ENCODE peak calls at places on chromosome 11, in five cellular contexts. One of them, this sample, is unnamed.

GRCh38 chr11:80083561-80083960 is 642.7 kb upstream of the TENM4 start:
- DNase-seq in endothelial cell of umbilical vein: no peak
- DNase-seq in A549: no peak
- DNase-seq in GM12878: no peak
- DNase-seq in K562: no peak
- DNase-seq in this sample: no peak

GRCh38 chr11:69351460-69351859 is 57.5 kb downstream of the MYEOV start:
- DNase-seq in endothelial cell of umbilical vein: peak
- DNase-seq in A549: no peak
- DNase-seq in K562: no peak
- DNase-seq in GM12878: no peak
- DNase-seq in this sample: no peak

GRCh38 chr11:117604349-117604995 is 192.5 kb downstream of the DSCAML1 start:
- DNase-seq in A549: no peak
- DNase-seq in endothelial cell of umbilical vein: no peak
- DNase-seq in GM12878: no peak
- DNase-seq in K562: no peak
- DNase-seq in this sample: no peak

GRCh38 chr11:19953909-19954308 is 206.4 kb downstream of the DBX1 start:
- DNase-seq in endothelial cell of umbilical vein: peak
- DNase-seq in GM12878: no peak
- DNase-seq in A549: peak
- DNase-seq in K562: peak
- DNase-seq in this sample: peak

GRCh38 chr11:128484172-128484571 is 103.2 kb downstream of the ETS1 start:
- DNase-seq in endothelial cell of umbilical vein: no peak
- DNase-seq in K562: no peak
- DNase-seq in A549: no peak
- DNase-seq in GM12878: no peak
- DNase-seq in this sample: no peak

GRCh38 chr11:27447288-27447914 is 25.2 kb downstream of the LGR4 start:
- DNase-seq in GM12878: no peak
- DNase-seq in K562: no peak
- DNase-seq in endothelial cell of umbilical vein: no peak
- DNase-seq in A549: no peak
- DNase-seq in this sample: no peak

GRCh38 chr11:75673977-75674582 is 5.2 kb upstream of the MAP6 start:
- DNase-seq in endothelial cell of umbilical vein: peak
- DNase-seq in A549: no peak
- DNase-seq in GM12878: no peak
- DNase-seq in K562: peak
- DNase-seq in this sample: peak

GRCh38 chr11:46504817-46505613 is 88.8 kb downstream of the AMBRA1 start:
- DNase-seq in endothelial cell of umbilical vein: peak
- DNase-seq in K562: no peak
- DNase-seq in A549: no peak
- DNase-seq in GM12878: no peak
- DNase-seq in this sample: no peak

GRCh38 chr11:134124660-134125451 is 56.0 kb downstream of the JAM3 start:
- DNase-seq in endothelial cell of umbilical vein: peak
- DNase-seq in GM12878: no peak
- DNase-seq in A549: no peak
- DNase-seq in K562: no peak
- DNase-seq in this sample: no peak

GRCh38 chr11:60971520-60971919 is at the start of gene CD6:
- DNase-seq in GM12878: no peak
- DNase-seq in endothelial cell of umbilical vein: no peak
- DNase-seq in K562: no peak
- DNase-seq in A549: no peak
- DNase-seq in this sample: peak

GRCh38 chr11:28463826-28464225 is 355.6 kb downstream of the METTL15 start:
- DNase-seq in A549: no peak
- DNase-seq in K562: no peak
- DNase-seq in GM12878: no peak
- DNase-seq in endothelial cell of umbilical vein: no peak
- DNase-seq in this sample: no peak

GRCh38 chr11:36280531-36280930 is 8.7 kb downstream of the COMMD9 start:
- DNase-seq in GM12878: no peak
- DNase-seq in A549: no peak
- DNase-seq in endothelial cell of umbilical vein: no peak
- DNase-seq in K562: no peak
- DNase-seq in this sample: no peak

GRCh38 chr11:116499396-116500001 is 273.3 kb downstream of the BUD13 start:
- DNase-seq in A549: peak
- DNase-seq in K562: peak
- DNase-seq in endothelial cell of umbilical vein: peak
- DNase-seq in GM12878: no peak
- DNase-seq in this sample: peak

GRCh38 chr11:76120513-76121081 is 85.7 kb downstream of the WNT11 start:
- DNase-seq in K562: no peak
- DNase-seq in A549: no peak
- DNase-seq in GM12878: no peak
- DNase-seq in endothelial cell of umbilical vein: peak
- DNase-seq in this sample: no peak

GRCh38 chr11:119371778-119372182 is 9.7 kb downstream of the USP2 start:
- DNase-seq in A549: no peak
- DNase-seq in endothelial cell of umbilical vein: peak
- DNase-seq in GM12878: no peak
- DNase-seq in K562: no peak
- DNase-seq in this sample: peak

GRCh38 chr11:8905528-8906165 is 5.3 kb upstream of the AKIP1 start:
- DNase-seq in K562: no peak
- DNase-seq in GM12878: no peak
- DNase-seq in A549: peak
- DNase-seq in endothelial cell of umbilical vein: no peak
- DNase-seq in this sample: peak

GRCh38 chr11:87173185-87174039 is 135.7 kb downstream of the TMEM135 start:
- DNase-seq in GM12878: no peak
- DNase-seq in K562: no peak
- DNase-seq in endothelial cell of umbilical vein: peak
- DNase-seq in A549: peak
- DNase-seq in this sample: peak

GRCh38 chr11:10891321-10891720 is 33.5 kb upstream of the ZBED5 start:
- DNase-seq in K562: no peak
- DNase-seq in GM12878: no peak
- DNase-seq in A549: no peak
- DNase-seq in endothelial cell of umbilical vein: no peak
- DNase-seq in this sample: no peak
- TF ChIP-seq MYC in K562: no peak
- TF ChIP-seq MYC in GM12878: no peak
- TF ChIP-seq MYC in A549: no peak
- TF ChIP-seq MYC in endothelial cell of umbilical vein: no peak
- TF ChIP-seq MYC in this sample: no peak

DNA sequence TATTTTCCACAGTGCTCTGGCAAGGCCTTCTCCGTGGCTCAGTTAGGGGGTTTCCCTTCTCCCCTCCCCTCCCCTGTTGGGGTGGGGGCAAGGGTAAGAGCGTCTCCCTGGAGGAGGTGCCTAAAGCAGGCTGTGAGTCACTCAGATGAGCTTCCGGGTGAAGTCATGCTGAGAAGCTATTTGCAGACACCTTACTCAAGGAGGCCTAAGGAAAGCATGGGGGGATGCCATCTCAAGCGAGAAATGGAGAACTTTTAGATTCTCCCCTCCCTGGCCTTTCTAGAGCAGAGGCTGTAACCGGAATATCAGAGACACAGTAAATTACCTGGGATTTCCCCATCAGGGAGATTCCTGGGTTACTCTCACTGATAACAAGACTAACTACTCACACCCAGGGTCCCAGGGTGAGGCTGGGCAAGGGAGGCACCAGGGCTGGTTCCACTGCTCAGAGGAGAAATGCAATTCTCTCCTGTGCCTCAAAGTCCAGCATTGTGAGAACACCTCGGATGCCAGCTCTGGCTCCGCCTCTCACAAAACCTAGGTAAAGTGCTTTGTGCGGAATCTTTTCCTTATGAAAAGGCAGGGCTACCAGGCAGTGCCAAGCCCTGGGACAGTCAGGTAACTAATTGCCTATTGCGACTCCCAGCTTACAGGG is 123.6 kb downstream of the ABTB2 start:
- DNase-seq in A549: no peak
- DNase-seq in GM12878: peak
- DNase-seq in K562: peak
- DNase-seq in endothelial cell of umbilical vein: peak
- DNase-seq in this sample: peak
- TF ChIP-seq MAX in A549: no peak
- TF ChIP-seq MAX in GM12878: no peak
- TF ChIP-seq MAX in K562: no peak
- TF ChIP-seq MAX in endothelial cell of umbilical vein: no peak
- TF ChIP-seq MAX in this sample: peak

GRCh38 chr11:23233075-23233474 is 372.8 kb upstream of the CCDC179 start:
- DNase-seq in endothelial cell of umbilical vein: peak
- DNase-seq in K562: no peak
- DNase-seq in A549: no peak
- DNase-seq in GM12878: no peak
- DNase-seq in this sample: no peak

GRCh38 chr11:23232652-23233051 is 372.4 kb upstream of the CCDC179 start:
- DNase-seq in GM12878: no peak
- DNase-seq in K562: no peak
- DNase-seq in A549: no peak
- DNase-seq in endothelial cell of umbilical vein: no peak
- DNase-seq in this sample: no peak

DNA sequence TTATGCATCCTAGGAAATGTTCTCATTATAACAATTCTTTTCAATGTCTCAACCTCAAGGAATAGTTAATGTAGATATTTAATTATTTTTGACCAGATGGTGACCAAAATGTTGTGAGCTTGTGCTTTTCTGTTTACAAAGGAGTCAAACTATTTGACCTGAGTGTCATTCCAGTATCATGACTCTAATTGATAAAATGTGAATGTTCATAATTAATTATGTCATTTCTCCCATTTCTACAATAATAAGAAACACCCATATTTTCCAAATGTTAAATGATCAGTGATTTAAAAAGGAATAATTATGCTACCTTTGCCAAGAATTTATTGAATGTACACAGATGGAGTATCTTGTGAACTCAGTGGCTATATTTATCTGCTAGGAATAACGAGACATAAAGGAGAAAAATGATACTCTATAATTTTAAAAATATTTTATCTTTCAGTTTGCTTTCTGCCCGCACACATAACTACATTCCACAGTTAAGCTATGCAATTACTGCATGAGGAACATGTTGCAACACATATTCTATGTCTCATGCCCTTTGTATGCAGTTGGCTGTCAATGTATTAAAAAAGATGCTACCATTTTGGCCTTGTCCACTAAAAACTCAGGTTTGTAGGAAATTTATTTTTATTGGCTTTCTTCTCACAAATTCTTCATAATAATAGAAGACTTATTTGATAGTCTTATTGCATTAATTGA is 376.7 kb upstream of the CCDC179 start:
- DNase-seq in endothelial cell of umbilical vein: no peak
- DNase-seq in A549: no peak
- DNase-seq in K562: no peak
- DNase-seq in GM12878: no peak
- DNase-seq in this sample: no peak
- TF ChIP-seq MYC in endothelial cell of umbilical vein: no peak
- TF ChIP-seq MYC in A549: no peak
- TF ChIP-seq MYC in K562: no peak
- TF ChIP-seq MYC in GM12878: no peak
- TF ChIP-seq MYC in this sample: no peak

GRCh38 chr11:44978961-44979331 is 28.3 kb upstream of the TP53I11 start:
- DNase-seq in A549: peak
- DNase-seq in GM12878: no peak
- DNase-seq in K562: no peak
- DNase-seq in endothelial cell of umbilical vein: peak
- DNase-seq in this sample: no peak

GRCh38 chr11:44976576-44976975 is 25.9 kb upstream of the TP53I11 start:
- DNase-seq in endothelial cell of umbilical vein: no peak
- DNase-seq in A549: no peak
- DNase-seq in GM12878: no peak
- DNase-seq in K562: no peak
- DNase-seq in this sample: no peak

GRCh38 chr11:44979536-44980399 is 29.1 kb upstream of the TP53I11 start:
- DNase-seq in GM12878: no peak
- DNase-seq in K562: no peak
- DNase-seq in A549: peak
- DNase-seq in endothelial cell of umbilical vein: peak
- DNase-seq in this sample: no peak

GRCh38 chr11:44978279-44978960 is 27.7 kb upstream of the TP53I11 start:
- DNase-seq in GM12878: no peak
- DNase-seq in K562: no peak
- DNase-seq in A549: no peak
- DNase-seq in endothelial cell of umbilical vein: peak
- DNase-seq in this sample: peak

DNA sequence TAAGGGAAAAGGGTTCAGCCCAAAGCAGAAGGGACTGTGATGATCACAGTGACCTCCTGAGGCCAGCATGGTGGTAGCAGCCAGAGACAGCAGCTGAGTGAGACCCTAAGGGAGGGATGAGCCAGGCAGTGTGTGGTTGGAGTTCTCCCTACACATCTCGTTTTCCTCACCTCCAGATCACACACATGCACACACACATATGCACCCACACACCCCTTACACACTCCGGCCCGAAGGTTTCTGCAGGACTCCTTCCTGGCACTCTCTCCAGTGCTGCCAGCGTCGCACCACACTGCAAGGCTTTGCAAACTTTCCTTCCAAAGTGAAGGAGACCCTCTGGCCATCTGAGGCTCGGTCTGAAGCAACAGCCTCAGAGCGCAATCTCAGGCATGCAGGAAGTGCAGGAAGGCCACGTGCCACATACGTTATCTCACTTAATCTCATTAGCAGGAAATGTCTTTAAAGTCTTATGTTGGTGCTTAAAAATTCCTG is 26.9 kb upstream of the TP53I11 start:
- DNase-seq in GM12878: no peak
- DNase-seq in A549: peak
- DNase-seq in endothelial cell of umbilical vein: peak
- DNase-seq in K562: no peak
- DNase-seq in this sample: peak
- TF ChIP-seq MAX in GM12878: no peak
- TF ChIP-seq MAX in A549: no peak
- TF ChIP-seq MAX in endothelial cell of umbilical vein: peak
- TF ChIP-seq MAX in K562: no peak
- TF ChIP-seq MAX in this sample: peak

GRCh38 chr11:14924291-14924690 is 32.3 kb upstream of the CYP2R1 start:
- DNase-seq in GM12878: no peak
- DNase-seq in endothelial cell of umbilical vein: no peak
- DNase-seq in K562: no peak
- DNase-seq in A549: no peak
- DNase-seq in this sample: no peak
- TF ChIP-seq MYC in GM12878: no peak
- TF ChIP-seq MYC in endothelial cell of umbilical vein: no peak
- TF ChIP-seq MYC in K562: no peak
- TF ChIP-seq MYC in A549: no peak
- TF ChIP-seq MYC in this sample: no peak